ENCODE peak calls at places on chromosomes 16 and 17, in four cellular contexts. One of them, this sample, is unnamed.

GRCh38 chr17:2610195-2610594 is 16.7 kb downstream of the PAFAH1B1 start:
- DNase-seq in lower leg skin: no peak
- DNase-seq in stomach: no peak
- DNase-seq in thoracic aorta: no peak
- DNase-seq in this sample: no peak

GRCh38 chr16:87853411-87854052 is 15.8 kb downstream of the SLC7A5 start:
- DNase-seq in lower leg skin: peak; percentile 99
- DNase-seq in stomach: peak; percentile 95
- DNase-seq in thoracic aorta: peak; percentile 88
- DNase-seq in this sample: peak; percentile 48

GRCh38 chr16:80744856-80745255 is 59.5 kb downstream of the CDYL2 start:
- DNase-seq in lower leg skin: no peak
- DNase-seq in stomach: no peak
- DNase-seq in thoracic aorta: no peak
- DNase-seq in this sample: no peak

GRCh38 chr16:24430937-24431760 is 108.2 kb upstream of the RBBP6 start:
- DNase-seq in lower leg skin: no peak
- DNase-seq in stomach: no peak
- DNase-seq in thoracic aorta: no peak
- DNase-seq in this sample: no peak

GRCh38 chr16:66164581-66164980 is 201.9 kb upstream of the CDH5 start:
- DNase-seq in lower leg skin: peak; percentile 70
- DNase-seq in stomach: no peak
- DNase-seq in thoracic aorta: no peak
- DNase-seq in this sample: no peak

GRCh38 chr17:5585814-5586558 is 1.7 kb upstream of the NLRP1 start:
- DNase-seq in lower leg skin: no peak
- DNase-seq in stomach: no peak
- DNase-seq in thoracic aorta: no peak
- DNase-seq in this sample: no peak

GRCh38 chr16:89548344-89549006 is 12.0 kb upstream of the RPL13 start:
- DNase-seq in lower leg skin: no peak
- DNase-seq in stomach: no peak
- DNase-seq in thoracic aorta: no peak
- DNase-seq in this sample: no peak

GRCh38 chr17:67689534-67690177 is 28.1 kb upstream of the NOL11 start:
- DNase-seq in lower leg skin: no peak
- DNase-seq in stomach: peak; percentile 44
- DNase-seq in thoracic aorta: peak; percentile 11
- DNase-seq in this sample: peak; percentile 23

GRCh38 chr17:73902416-73903181 is 258.4 kb upstream of the SDK2 start:
- DNase-seq in lower leg skin: peak; percentile 74
- DNase-seq in stomach: no peak
- DNase-seq in thoracic aorta: no peak
- DNase-seq in this sample: no peak

GRCh38 chr16:11429823-11430222 is 84.6 kb downstream of the RMI2 start:
- DNase-seq in lower leg skin: no peak
- DNase-seq in stomach: peak; percentile 37
- DNase-seq in thoracic aorta: no peak
- DNase-seq in this sample: no peak

GRCh38 chr17:39852239-39852638 is 11.9 kb downstream of the IKZF3 start:
- DNase-seq in lower leg skin: no peak
- DNase-seq in stomach: no peak
- DNase-seq in thoracic aorta: no peak
- DNase-seq in this sample: no peak

GRCh38 chr17:71441098-71441497 is 679.7 kb upstream of the SOX9 start:
- DNase-seq in lower leg skin: no peak
- DNase-seq in stomach: no peak
- DNase-seq in thoracic aorta: no peak
- DNase-seq in this sample: no peak

GRCh38 chr16:84518804-84519341 is 14.4 kb upstream of the MEAK7 start:
- DNase-seq in lower leg skin: no peak
- DNase-seq in stomach: no peak
- DNase-seq in thoracic aorta: no peak
- DNase-seq in this sample: no peak

GRCh38 chr17:7982171-7982570 is 20.2 kb upstream of the GUCY2D start:
- DNase-seq in lower leg skin: no peak
- DNase-seq in stomach: no peak
- DNase-seq in thoracic aorta: no peak
- DNase-seq in this sample: no peak

GRCh38 chr16:57092786-57093301 is 461 bp downstream of the CPNE2 start:
- DNase-seq in lower leg skin: peak; percentile 88
- DNase-seq in stomach: peak; percentile 46
- DNase-seq in thoracic aorta: no peak
- DNase-seq in this sample: peak; percentile 44

GRCh38 chr16:31869511-31870201 is 4.0 kb upstream of the ZNF267 start:
- DNase-seq in lower leg skin: no peak
- DNase-seq in stomach: no peak
- DNase-seq in thoracic aorta: no peak
- DNase-seq in this sample: no peak

GRCh38 chr16:3094289-3095027 is 4.6 kb downstream of the ZSCAN10 start:
- DNase-seq in lower leg skin: no peak
- DNase-seq in stomach: peak; percentile 59
- DNase-seq in thoracic aorta: no peak
- DNase-seq in this sample: no peak

GRCh38 chr17:72343911-72344310 is 223.1 kb downstream of the SOX9 start:
- DNase-seq in lower leg skin: no peak
- DNase-seq in stomach: no peak
- DNase-seq in thoracic aorta: no peak
- DNase-seq in this sample: no peak

GRCh38 chr17:50161911-50162288 is 3.9 kb upstream of the SGCA start:
- DNase-seq in lower leg skin: no peak
- DNase-seq in stomach: no peak
- DNase-seq in thoracic aorta: no peak
- DNase-seq in this sample: no peak

GRCh38 chr16:29023279-29024278 is 38.7 kb downstream of the LAT start:
- DNase-seq in lower leg skin: no peak
- DNase-seq in stomach: no peak
- DNase-seq in thoracic aorta: no peak
- DNase-seq in this sample: no peak

GRCh38 chr17:36890398-36891190 is 46.7 kb upstream of the LHX1 start:
- DNase-seq in lower leg skin: no peak
- DNase-seq in stomach: no peak
- DNase-seq in thoracic aorta: no peak
- DNase-seq in this sample: no peak

GRCh38 chr17:16910341-16910740 is 61.6 kb downstream of the TNFRSF13B start:
- DNase-seq in lower leg skin: peak; percentile 43
- DNase-seq in stomach: peak; percentile 15
- DNase-seq in thoracic aorta: no peak
- DNase-seq in this sample: no peak

GRCh38 chr17:72145972-72146755 is 25.3 kb downstream of the SOX9 start:
- DNase-seq in lower leg skin: no peak
- DNase-seq in stomach: no peak
- DNase-seq in thoracic aorta: no peak
- DNase-seq in this sample: no peak

GRCh38 chr17:43737722-43738121 is 20.9 kb downstream of the SOST start:
- DNase-seq in lower leg skin: no peak
- DNase-seq in stomach: no peak
- DNase-seq in thoracic aorta: no peak
- DNase-seq in this sample: no peak

GRCh38 chr17:28864991-28865849 is 10.4 kb downstream of the ERAL1 start:
- DNase-seq in lower leg skin: no peak
- DNase-seq in stomach: peak; percentile 51
- DNase-seq in thoracic aorta: no peak
- DNase-seq in this sample: no peak

GRCh38 chr17:1724869-1725641 is 551 bp downstream of the WDR81 start:
- DNase-seq in lower leg skin: peak; percentile 91
- DNase-seq in stomach: no peak
- DNase-seq in thoracic aorta: no peak
- DNase-seq in this sample: no peak

GRCh38 chr16:67349172-67349571 is 22.6 kb downstream of the LRRC36 start:
- DNase-seq in lower leg skin: no peak
- DNase-seq in stomach: no peak
- DNase-seq in thoracic aorta: no peak
- DNase-seq in this sample: no peak

GRCh38 chr17:73506470-73507435 is 137.5 kb downstream of the SDK2 start:
- DNase-seq in lower leg skin: no peak
- DNase-seq in stomach: no peak
- DNase-seq in thoracic aorta: no peak
- DNase-seq in this sample: no peak

GRCh38 chr17:2102931-2103398 is 48.1 kb downstream of the HIC1 start:
- DNase-seq in lower leg skin: no peak
- DNase-seq in stomach: no peak
- DNase-seq in thoracic aorta: no peak
- DNase-seq in this sample: no peak

GRCh38 chr17:62696726-62697490 is 69.4 kb downstream of the MRC2 start:
- DNase-seq in lower leg skin: no peak
- DNase-seq in stomach: no peak
- DNase-seq in thoracic aorta: no peak
- DNase-seq in this sample: no peak

GRCh38 chr16:30041841-30042240 is 10.8 kb upstream of the TLCD3B start:
- DNase-seq in lower leg skin: no peak
- DNase-seq in stomach: no peak
- DNase-seq in thoracic aorta: no peak
- DNase-seq in this sample: no peak
- TF ChIP-seq CTCF in lower leg skin: no peak
- TF ChIP-seq CTCF in stomach: no peak
- TF ChIP-seq CTCF in thoracic aorta: peak; percentile 31
- TF ChIP-seq CTCF in this sample: peak; percentile 49

DNA sequence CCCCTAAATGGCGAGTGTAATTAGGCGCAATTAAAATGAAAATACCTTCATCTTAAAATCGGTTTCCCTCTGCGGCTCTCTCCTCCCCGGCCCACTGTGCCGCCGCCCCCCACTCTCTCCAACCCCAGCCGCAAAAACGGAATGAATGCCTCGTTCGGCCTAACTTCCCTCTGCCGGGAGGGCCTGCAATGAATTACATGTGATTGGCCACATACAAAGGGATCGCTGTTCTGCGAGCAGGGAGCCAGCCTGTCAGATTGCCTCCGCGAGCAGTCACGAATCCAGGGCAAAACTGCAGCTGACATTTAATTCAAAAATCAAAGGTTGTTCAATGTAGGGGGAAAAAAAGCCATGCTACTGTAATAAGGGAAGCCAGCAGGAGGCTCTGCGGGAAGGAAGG is 85.0 kb downstream of the TBC1D16 start:
- DNase-seq in lower leg skin: peak; percentile 72
- DNase-seq in stomach: no peak
- DNase-seq in thoracic aorta: no peak
- DNase-seq in this sample: no peak
- TF ChIP-seq CTCF in lower leg skin: no peak
- TF ChIP-seq CTCF in stomach: no peak
- TF ChIP-seq CTCF in thoracic aorta: no peak
- TF ChIP-seq CTCF in this sample: peak; percentile 0

GRCh38 chr17:75471207-75471606 is 14.8 kb downstream of the TMEM94 start:
- DNase-seq in lower leg skin: no peak
- DNase-seq in stomach: no peak
- DNase-seq in thoracic aorta: no peak
- DNase-seq in this sample: no peak

GRCh38 chr17:75473246-75473645 is 16.8 kb downstream of the TMEM94 start:
- DNase-seq in lower leg skin: no peak
- DNase-seq in stomach: no peak
- DNase-seq in thoracic aorta: no peak
- DNase-seq in this sample: no peak

GRCh38 chr17:75475144-75475835 is 18.9 kb downstream of the TMEM94 start:
- DNase-seq in lower leg skin: no peak
- DNase-seq in stomach: no peak
- DNase-seq in thoracic aorta: no peak
- DNase-seq in this sample: no peak

GRCh38 chr17:75474736-75475135 is 18.3 kb downstream of the TMEM94 start:
- DNase-seq in lower leg skin: no peak
- DNase-seq in stomach: no peak
- DNase-seq in thoracic aorta: no peak
- DNase-seq in this sample: no peak

GRCh38 chr17:75472119-75472518 is 15.7 kb downstream of the TMEM94 start:
- DNase-seq in lower leg skin: no peak
- DNase-seq in stomach: no peak
- DNase-seq in thoracic aorta: no peak
- DNase-seq in this sample: no peak
- TF ChIP-seq CTCF in lower leg skin: no peak
- TF ChIP-seq CTCF in stomach: no peak
- TF ChIP-seq CTCF in thoracic aorta: no peak
- TF ChIP-seq CTCF in this sample: no peak

GRCh38 chr17:81960130-81960958 is 643 bp downstream of the NOTUM start:
- DNase-seq in lower leg skin: no peak
- DNase-seq in stomach: no peak
- DNase-seq in thoracic aorta: no peak
- DNase-seq in this sample: no peak

GRCh38 chr17:81962499-81963441 is 1.8 kb upstream of the NOTUM start:
- DNase-seq in lower leg skin: no peak
- DNase-seq in stomach: no peak
- DNase-seq in thoracic aorta: no peak
- DNase-seq in this sample: no peak

GRCh38 chr17:81959362-81960129 is 1.4 kb downstream of the NOTUM start:
- DNase-seq in lower leg skin: no peak
- DNase-seq in stomach: peak; percentile 84
- DNase-seq in thoracic aorta: no peak
- DNase-seq in this sample: no peak

GRCh38 chr17:81961554-81962498 is 839 bp upstream of the NOTUM start:
- DNase-seq in lower leg skin: no peak
- DNase-seq in stomach: no peak
- DNase-seq in thoracic aorta: no peak
- DNase-seq in this sample: no peak

GRCh38 chr17:81961087-81961514 is at the start of gene NOTUM:
- DNase-seq in lower leg skin: no peak
- DNase-seq in stomach: no peak
- DNase-seq in thoracic aorta: no peak
- DNase-seq in this sample: no peak
- TF ChIP-seq CTCF in lower leg skin: no peak
- TF ChIP-seq CTCF in stomach: no peak
- TF ChIP-seq CTCF in thoracic aorta: no peak
- TF ChIP-seq CTCF in this sample: peak; percentile 45

DNA sequence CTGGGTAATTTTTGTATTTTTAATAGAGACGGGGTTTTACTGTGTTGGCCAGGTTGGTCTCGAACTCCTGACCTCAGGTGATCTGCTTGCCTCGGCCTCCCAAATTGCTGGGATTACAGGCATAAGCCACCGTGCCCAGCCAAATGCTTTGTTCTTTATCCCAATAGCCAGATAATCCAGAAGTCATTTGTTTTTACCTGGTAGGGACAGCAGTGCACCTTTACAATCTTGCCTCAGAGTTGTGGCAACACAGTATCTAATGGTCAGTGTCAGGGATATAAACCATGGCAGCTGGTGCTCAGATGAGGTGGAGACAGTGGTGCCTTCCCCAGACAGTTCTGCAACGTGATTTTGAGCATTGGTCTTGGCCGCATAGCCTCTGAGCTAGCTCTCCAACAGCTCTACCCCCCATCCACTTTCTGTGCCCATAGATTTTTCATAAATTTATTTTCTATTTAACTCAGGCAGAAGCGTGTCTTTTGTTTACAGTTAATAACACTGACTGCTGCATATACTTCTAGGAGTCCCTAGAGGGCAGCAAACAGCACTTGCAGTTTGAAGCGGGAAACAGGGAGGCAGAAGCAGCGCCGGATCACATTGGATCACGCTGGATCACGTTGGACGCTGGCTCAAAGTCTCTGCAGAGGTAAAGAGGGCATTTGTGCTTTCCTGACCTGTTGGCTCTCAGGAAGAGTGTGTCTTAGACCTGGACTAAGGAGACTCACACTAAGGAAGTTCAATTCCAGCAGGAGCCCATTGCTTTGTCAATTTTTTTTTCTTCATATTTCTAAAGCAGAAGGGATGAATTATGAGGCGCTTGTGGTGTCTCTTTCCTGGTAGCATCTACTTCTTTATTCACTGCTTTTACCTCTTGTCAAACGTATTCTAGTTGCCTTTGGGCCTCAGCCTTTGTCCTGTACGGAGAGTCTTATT is 5.1 kb upstream of the GGT6 start:
- DNase-seq in lower leg skin: no peak
- DNase-seq in stomach: peak; percentile 72
- DNase-seq in thoracic aorta: no peak
- DNase-seq in this sample: peak; percentile 29
- TF ChIP-seq CTCF in lower leg skin: no peak
- TF ChIP-seq CTCF in stomach: no peak
- TF ChIP-seq CTCF in thoracic aorta: peak; percentile 67
- TF ChIP-seq CTCF in this sample: peak; percentile 86

This sample was measured in progenitor cell of endocrine pancreas.